ENCODE peak calls at places on chromosomes 16 and 17, in four cellular contexts. One of them, this sample, is unnamed.

GRCh38 chr16:28319476-28320022 is 27.2 kb downstream of the SBK1 start:
- DNase-seq in renal cortical epithelial cell: no peak
- DNase-seq in transverse colon: no peak
- DNase-seq in omental fat pad: no peak
- DNase-seq in this sample: no peak

GRCh38 chr17:48563385-48563838 is 14.7 kb downstream of the HOXB4 start:
- DNase-seq in renal cortical epithelial cell: no peak
- DNase-seq in transverse colon: no peak
- DNase-seq in omental fat pad: no peak
- DNase-seq in this sample: no peak

GRCh38 chr16:86597880-86598606 is 19.7 kb downstream of the FOXL1 start:
- DNase-seq in renal cortical epithelial cell: no peak
- DNase-seq in transverse colon: no peak
- DNase-seq in omental fat pad: no peak
- DNase-seq in this sample: no peak

GRCh38 chr16:11497329-11497805 is 89.4 kb downstream of the LITAF start:
- DNase-seq in renal cortical epithelial cell: peak
- DNase-seq in transverse colon: peak
- DNase-seq in omental fat pad: peak
- DNase-seq in this sample: peak

GRCh38 chr16:28260193-28260592 is 32.1 kb upstream of the SBK1 start:
- DNase-seq in renal cortical epithelial cell: peak
- DNase-seq in transverse colon: no peak
- DNase-seq in omental fat pad: no peak
- DNase-seq in this sample: no peak

GRCh38 chr16:49608801-49609200 is 235.2 kb downstream of the C16orf78 start:
- DNase-seq in renal cortical epithelial cell: peak
- DNase-seq in transverse colon: no peak
- DNase-seq in omental fat pad: no peak
- DNase-seq in this sample: peak

GRCh38 chr17:49252148-49252682 is 21.6 kb upstream of the PHOSPHO1 start:
- DNase-seq in renal cortical epithelial cell: no peak
- DNase-seq in transverse colon: no peak
- DNase-seq in omental fat pad: no peak
- DNase-seq in this sample: no peak

GRCh38 chr17:31583795-31584340 is 192.4 kb downstream of the RAB11FIP4 start:
- DNase-seq in renal cortical epithelial cell: no peak
- DNase-seq in transverse colon: no peak
- DNase-seq in omental fat pad: no peak
- DNase-seq in this sample: no peak

GRCh38 chr17:77382966-77383612 is 242.3 kb downstream of the SEC14L1 start:
- DNase-seq in renal cortical epithelial cell: no peak
- DNase-seq in transverse colon: no peak
- DNase-seq in omental fat pad: no peak
- DNase-seq in this sample: peak